ENCODE peak calls at places on chromosomes 11 and 22, in eight cellular contexts. Q is amygdala, F is D721Med, W is posterior cingulate gyrus, C is A549, E is ovary, U is astrocyte of the spinal cord, T is EL. V is an unnamed sample.
A peak's percentile ranks its signal among the peaks of the same experiment; 100 is the strongest.

GRCh38 chr11:15412054-15412453 is 297.3 kb downstream of the INSC start:
- DNase-seq in Q (no peak), F (no peak), W (no peak), C (no peak), E (no peak), U (no peak), T (no peak), V (no peak)

GRCh38 chr11:9535189-9535781 is 38.2 kb upstream of the WEE1 start:
- DNase-seq in Q (no peak), F (no peak), W (peak; percentile 36), C (no peak), E (peak; percentile 42), U (no peak), T (peak; percentile 81), V (peak; percentile 71)

GRCh38 chr22:50506611-50507420 is 686 bp downstream of the LMF2 start:
- DNase-seq in Q (peak; percentile 41), F (no peak), W (no peak), C (no peak), E (peak; percentile 70), U (no peak), T (no peak), V (no peak)

GRCh38 chr11:108224908-108225786 is 2.3 kb downstream of the ATM start:
- DNase-seq in Q (no peak), F (no peak), W (no peak), C (no peak), E (no peak), U (no peak), T (no peak), V (no peak)

GRCh38 chr22:37193629-37194191 is 5.7 kb upstream of the C1QTNF6 start:
- DNase-seq in Q (no peak), F (no peak), W (no peak), C (no peak), E (peak; percentile 19), U (no peak), T (peak; percentile 56), V (peak; percentile 19)

GRCh38 chr11:46414466-46414796 is 22.9 kb upstream of the CHRM4 start:
- DNase-seq in Q (no peak), F (no peak), W (no peak), C (no peak), E (no peak), U (no peak), T (no peak), V (no peak)

GRCh38 chr11:45803981-45804805 is 756 bp upstream of the SLC35C1 start:
- DNase-seq in Q (no peak), F (no peak), W (peak; percentile 55), C (peak; percentile 47), E (peak; percentile 87), U (peak; percentile 57), T (peak; percentile 57), V (peak; percentile 21)

GRCh38 chr11:75966546-75967287 is 151.7 kb downstream of the UVRAG start:
- DNase-seq in Q (no peak), F (no peak), W (no peak), C (peak; percentile 18), E (no peak), U (peak; percentile 68), T (peak; percentile 88), V (peak; percentile 83)

GRCh38 chr11:32262367-32262766 is 171.5 kb downstream of the RCN1 start:
- DNase-seq in Q (no peak), F (no peak), W (no peak), C (no peak), E (no peak), U (no peak), T (no peak), V (no peak)

GRCh38 chr11:66282468-66283455 is 4.8 kb downstream of the CNIH2 start:
- DNase-seq in Q (peak; percentile 95), F (peak; percentile 99), W (peak; percentile 100), C (peak; percentile 89), E (peak; percentile 97), U (peak; percentile 94), T (peak; percentile 91), V (peak; percentile 91)